ENCODE peak calls at places on chromosomes 16 and 17, in nine cellular contexts. One of them, this sample, is unnamed.

GRCh38 chr17:43536236-43537088 is 9.7 kb downstream of the ETV4 start:
- DNase-seq in astrocyte of the spinal cord: peak; percentile 70
- DNase-seq in dorsolateral prefrontal cortex: no peak
- DNase-seq in gastrocnemius medialis: no peak
- DNase-seq in AG10803: peak; percentile 79
- DNase-seq in fibroblast of the aortic adventitia: peak; percentile 72
- DNase-seq in retinal pigment epithelial cell: no peak
- DNase-seq in BE2C: peak; percentile 43
- DNase-seq in esophagus squamous epithelium: no peak
- DNase-seq in this sample: peak; percentile 68

GRCh38 chr17:27340990-27341595 is 47.2 kb downstream of the WSB1 start:
- DNase-seq in astrocyte of the spinal cord: no peak
- DNase-seq in dorsolateral prefrontal cortex: no peak
- DNase-seq in gastrocnemius medialis: no peak
- DNase-seq in AG10803: no peak
- DNase-seq in fibroblast of the aortic adventitia: no peak
- DNase-seq in retinal pigment epithelial cell: no peak
- DNase-seq in BE2C: no peak
- DNase-seq in esophagus squamous epithelium: no peak
- DNase-seq in this sample: no peak

GRCh38 chr16:57304169-57305061 is 19.9 kb upstream of the PLLP start:
- DNase-seq in astrocyte of the spinal cord: peak; percentile 49
- DNase-seq in dorsolateral prefrontal cortex: no peak
- DNase-seq in gastrocnemius medialis: peak; percentile 26
- DNase-seq in AG10803: peak; percentile 71
- DNase-seq in fibroblast of the aortic adventitia: peak; percentile 81
- DNase-seq in retinal pigment epithelial cell: peak; percentile 9
- DNase-seq in BE2C: no peak
- DNase-seq in esophagus squamous epithelium: no peak
- DNase-seq in this sample: peak; percentile 83

GRCh38 chr16:85990861-85991301 is 91.9 kb downstream of the IRF8 start:
- DNase-seq in astrocyte of the spinal cord: no peak
- DNase-seq in dorsolateral prefrontal cortex: no peak
- DNase-seq in gastrocnemius medialis: no peak
- DNase-seq in AG10803: no peak
- DNase-seq in fibroblast of the aortic adventitia: no peak
- DNase-seq in retinal pigment epithelial cell: no peak
- DNase-seq in BE2C: no peak
- DNase-seq in esophagus squamous epithelium: no peak
- DNase-seq in this sample: no peak

GRCh38 chr16:83920894-83921491 is 22.1 kb downstream of the MLYCD start:
- DNase-seq in astrocyte of the spinal cord: no peak
- DNase-seq in dorsolateral prefrontal cortex: no peak
- DNase-seq in gastrocnemius medialis: no peak
- DNase-seq in AG10803: no peak
- DNase-seq in fibroblast of the aortic adventitia: no peak
- DNase-seq in retinal pigment epithelial cell: no peak
- DNase-seq in BE2C: no peak
- DNase-seq in esophagus squamous epithelium: no peak
- DNase-seq in this sample: no peak

GRCh38 chr16:81831722-81832126 is 52.6 kb downstream of the PLCG2 start:
- DNase-seq in astrocyte of the spinal cord: no peak
- DNase-seq in dorsolateral prefrontal cortex: peak; percentile 51
- DNase-seq in gastrocnemius medialis: peak; percentile 38
- DNase-seq in AG10803: peak; percentile 12
- DNase-seq in fibroblast of the aortic adventitia: no peak
- DNase-seq in retinal pigment epithelial cell: no peak
- DNase-seq in BE2C: no peak
- DNase-seq in esophagus squamous epithelium: peak; percentile 48
- DNase-seq in this sample: no peak

GRCh38 chr16:89864421-89864820 is 9.0 kb upstream of the TCF25 start:
- DNase-seq in astrocyte of the spinal cord: peak; percentile 12
- DNase-seq in dorsolateral prefrontal cortex: no peak
- DNase-seq in gastrocnemius medialis: no peak
- DNase-seq in AG10803: peak; percentile 12
- DNase-seq in fibroblast of the aortic adventitia: peak; percentile 7
- DNase-seq in retinal pigment epithelial cell: no peak
- DNase-seq in BE2C: no peak
- DNase-seq in esophagus squamous epithelium: no peak
- DNase-seq in this sample: peak; percentile 20

GRCh38 chr17:35804658-35805192 is 4.6 kb upstream of the TAF15 start:
- DNase-seq in astrocyte of the spinal cord: peak; percentile 91
- DNase-seq in dorsolateral prefrontal cortex: no peak
- DNase-seq in gastrocnemius medialis: no peak
- DNase-seq in AG10803: peak; percentile 94
- DNase-seq in fibroblast of the aortic adventitia: peak; percentile 96
- DNase-seq in retinal pigment epithelial cell: peak; percentile 76
- DNase-seq in BE2C: peak; percentile 63
- DNase-seq in esophagus squamous epithelium: no peak
- DNase-seq in this sample: peak; percentile 96

GRCh38 chr16:75401697-75402096 is 31.6 kb downstream of the CFDP1 start:
- DNase-seq in astrocyte of the spinal cord: no peak
- DNase-seq in dorsolateral prefrontal cortex: no peak
- DNase-seq in gastrocnemius medialis: no peak
- DNase-seq in AG10803: no peak
- DNase-seq in fibroblast of the aortic adventitia: no peak
- DNase-seq in retinal pigment epithelial cell: no peak
- DNase-seq in BE2C: no peak
- DNase-seq in esophagus squamous epithelium: no peak
- DNase-seq in this sample: no peak

GRCh38 chr16:81625544-81626152 is 153.4 kb upstream of the PLCG2 start:
- DNase-seq in astrocyte of the spinal cord: peak; percentile 43
- DNase-seq in dorsolateral prefrontal cortex: no peak
- DNase-seq in gastrocnemius medialis: no peak
- DNase-seq in AG10803: peak; percentile 56
- DNase-seq in fibroblast of the aortic adventitia: peak; percentile 42
- DNase-seq in retinal pigment epithelial cell: no peak
- DNase-seq in BE2C: no peak
- DNase-seq in esophagus squamous epithelium: no peak
- DNase-seq in this sample: peak; percentile 49

GRCh38 chr17:8611671-8612298 is 18.7 kb downstream of the MYH10 start:
- DNase-seq in astrocyte of the spinal cord: peak; percentile 15
- DNase-seq in dorsolateral prefrontal cortex: no peak
- DNase-seq in gastrocnemius medialis: no peak
- DNase-seq in AG10803: peak; percentile 76
- DNase-seq in fibroblast of the aortic adventitia: peak; percentile 89
- DNase-seq in retinal pigment epithelial cell: no peak
- DNase-seq in BE2C: no peak
- DNase-seq in esophagus squamous epithelium: no peak
- DNase-seq in this sample: peak; percentile 72

GRCh38 chr17:40485851-40486512 is 15.4 kb downstream of the TNS4 start:
- DNase-seq in astrocyte of the spinal cord: peak; percentile 99
- DNase-seq in dorsolateral prefrontal cortex: no peak
- DNase-seq in gastrocnemius medialis: peak; percentile 57
- DNase-seq in AG10803: peak; percentile 98
- DNase-seq in fibroblast of the aortic adventitia: peak; percentile 99
- DNase-seq in retinal pigment epithelial cell: no peak
- DNase-seq in BE2C: no peak
- DNase-seq in esophagus squamous epithelium: no peak
- DNase-seq in this sample: peak; percentile 100

GRCh38 chr16:11572301-11572995 is 14.3 kb downstream of the LITAF start:
- DNase-seq in astrocyte of the spinal cord: no peak
- DNase-seq in dorsolateral prefrontal cortex: no peak
- DNase-seq in gastrocnemius medialis: no peak
- DNase-seq in AG10803: no peak
- DNase-seq in fibroblast of the aortic adventitia: no peak
- DNase-seq in retinal pigment epithelial cell: no peak
- DNase-seq in BE2C: no peak
- DNase-seq in esophagus squamous epithelium: no peak
- DNase-seq in this sample: no peak

GRCh38 chr16:56988161-56988947 is 1.0 kb upstream of the NLRC5 start:
- DNase-seq in astrocyte of the spinal cord: no peak
- DNase-seq in dorsolateral prefrontal cortex: no peak
- DNase-seq in gastrocnemius medialis: no peak
- DNase-seq in AG10803: peak; percentile 45
- DNase-seq in fibroblast of the aortic adventitia: peak; percentile 41
- DNase-seq in retinal pigment epithelial cell: no peak
- DNase-seq in BE2C: no peak
- DNase-seq in esophagus squamous epithelium: no peak
- DNase-seq in this sample: no peak

GRCh38 chr17:27762527-27763305 is 37.6 kb downstream of the NOS2 start:
- DNase-seq in astrocyte of the spinal cord: peak; percentile 18
- DNase-seq in dorsolateral prefrontal cortex: no peak
- DNase-seq in gastrocnemius medialis: no peak
- DNase-seq in AG10803: peak; percentile 18
- DNase-seq in fibroblast of the aortic adventitia: peak; percentile 51
- DNase-seq in retinal pigment epithelial cell: no peak
- DNase-seq in BE2C: no peak
- DNase-seq in esophagus squamous epithelium: no peak
- DNase-seq in this sample: peak; percentile 57

GRCh38 chr17:29131814-29132682 is 48.1 kb downstream of the MYO18A start:
- DNase-seq in astrocyte of the spinal cord: peak; percentile 77
- DNase-seq in dorsolateral prefrontal cortex: no peak
- DNase-seq in gastrocnemius medialis: no peak
- DNase-seq in AG10803: peak; percentile 93
- DNase-seq in fibroblast of the aortic adventitia: peak; percentile 92
- DNase-seq in retinal pigment epithelial cell: no peak
- DNase-seq in BE2C: no peak
- DNase-seq in esophagus squamous epithelium: no peak
- DNase-seq in this sample: peak; percentile 79

GRCh38 chr17:72008236-72008874 is 112.5 kb upstream of the SOX9 start:
- DNase-seq in astrocyte of the spinal cord: peak; percentile 36
- DNase-seq in dorsolateral prefrontal cortex: no peak
- DNase-seq in gastrocnemius medialis: no peak
- DNase-seq in AG10803: no peak
- DNase-seq in fibroblast of the aortic adventitia: peak; percentile 41
- DNase-seq in retinal pigment epithelial cell: peak; percentile 37
- DNase-seq in BE2C: no peak
- DNase-seq in esophagus squamous epithelium: no peak
- DNase-seq in this sample: peak; percentile 11

GRCh38 chr16:84143784-84144199 is 1.2 kb downstream of the HSDL1 start:
- DNase-seq in astrocyte of the spinal cord: no peak
- DNase-seq in dorsolateral prefrontal cortex: no peak
- DNase-seq in gastrocnemius medialis: no peak
- DNase-seq in AG10803: no peak
- DNase-seq in fibroblast of the aortic adventitia: no peak
- DNase-seq in retinal pigment epithelial cell: no peak
- DNase-seq in BE2C: no peak
- DNase-seq in esophagus squamous epithelium: no peak
- DNase-seq in this sample: peak; percentile 8

GRCh38 chr16:64983983-64984382 is 137.9 kb downstream of the CDH11 start:
- DNase-seq in astrocyte of the spinal cord: peak; percentile 87
- DNase-seq in dorsolateral prefrontal cortex: peak; percentile 74
- DNase-seq in gastrocnemius medialis: no peak
- DNase-seq in AG10803: peak; percentile 75
- DNase-seq in fibroblast of the aortic adventitia: peak; percentile 70
- DNase-seq in retinal pigment epithelial cell: peak; percentile 50
- DNase-seq in BE2C: peak; percentile 79
- DNase-seq in esophagus squamous epithelium: no peak
- DNase-seq in this sample: peak; percentile 90

GRCh38 chr16:30896890-30897730 is 696 bp downstream of the CTF1 start:
- DNase-seq in astrocyte of the spinal cord: peak; percentile 93
- DNase-seq in dorsolateral prefrontal cortex: peak; percentile 90
- DNase-seq in gastrocnemius medialis: peak; percentile 92
- DNase-seq in AG10803: peak; percentile 90
- DNase-seq in fibroblast of the aortic adventitia: peak; percentile 83
- DNase-seq in retinal pigment epithelial cell: peak; percentile 46
- DNase-seq in BE2C: peak; percentile 93
- DNase-seq in esophagus squamous epithelium: peak; percentile 42
- DNase-seq in this sample: peak; percentile 90

GRCh38 chr17:74865504-74866197 is 6.0 kb upstream of the GRIN2C start:
- DNase-seq in astrocyte of the spinal cord: no peak
- DNase-seq in dorsolateral prefrontal cortex: no peak
- DNase-seq in gastrocnemius medialis: no peak
- DNase-seq in AG10803: no peak
- DNase-seq in fibroblast of the aortic adventitia: no peak
- DNase-seq in retinal pigment epithelial cell: no peak
- DNase-seq in BE2C: no peak
- DNase-seq in esophagus squamous epithelium: no peak
- DNase-seq in this sample: no peak

GRCh38 chr16:4850211-4850610 is 2.9 kb downstream of the UBN1 start:
- DNase-seq in astrocyte of the spinal cord: no peak
- DNase-seq in dorsolateral prefrontal cortex: no peak
- DNase-seq in gastrocnemius medialis: no peak
- DNase-seq in AG10803: peak; percentile 6
- DNase-seq in fibroblast of the aortic adventitia: peak; percentile 32
- DNase-seq in retinal pigment epithelial cell: no peak
- DNase-seq in BE2C: no peak
- DNase-seq in esophagus squamous epithelium: no peak
- DNase-seq in this sample: no peak

GRCh38 chr16:56317998-56318912 is 107.1 kb downstream of the AMFR start:
- DNase-seq in astrocyte of the spinal cord: peak; percentile 70
- DNase-seq in dorsolateral prefrontal cortex: peak; percentile 91
- DNase-seq in gastrocnemius medialis: peak; percentile 72
- DNase-seq in AG10803: peak; percentile 69
- DNase-seq in fibroblast of the aortic adventitia: peak; percentile 80
- DNase-seq in retinal pigment epithelial cell: peak; percentile 24
- DNase-seq in BE2C: peak; percentile 91
- DNase-seq in esophagus squamous epithelium: no peak
- DNase-seq in this sample: peak; percentile 78

GRCh38 chr17:48553837-48554236 is 8.9 kb upstream of the HOXB2 start:
- DNase-seq in astrocyte of the spinal cord: no peak
- DNase-seq in dorsolateral prefrontal cortex: no peak
- DNase-seq in gastrocnemius medialis: no peak
- DNase-seq in AG10803: no peak
- DNase-seq in fibroblast of the aortic adventitia: peak; percentile 42
- DNase-seq in retinal pigment epithelial cell: no peak
- DNase-seq in BE2C: no peak
- DNase-seq in esophagus squamous epithelium: no peak
- DNase-seq in this sample: no peak
- H3K4me3 ChIP-seq in astrocyte of the spinal cord: peak overlapping the region; percentile 51
- H3K4me3 ChIP-seq in dorsolateral prefrontal cortex: no peak overlapping the region
- H3K4me3 ChIP-seq in gastrocnemius medialis: no peak overlapping the region
- H3K4me3 ChIP-seq in AG10803: peak overlapping the region; percentile 60
- H3K4me3 ChIP-seq in fibroblast of the aortic adventitia: peak overlapping the region; percentile 69
- H3K4me3 ChIP-seq in retinal pigment epithelial cell: no peak overlapping the region
- H3K4me3 ChIP-seq in BE2C: no peak overlapping the region
- H3K4me3 ChIP-seq in esophagus squamous epithelium: peak overlapping the region; percentile 42
- H3K4me3 ChIP-seq in this sample: no peak overlapping the region

GRCh38 chr17:64216385-64217248 is 46.4 kb downstream of the TEX2 start:
- DNase-seq in astrocyte of the spinal cord: peak; percentile 69
- DNase-seq in dorsolateral prefrontal cortex: no peak
- DNase-seq in gastrocnemius medialis: peak; percentile 75
- DNase-seq in AG10803: no peak
- DNase-seq in fibroblast of the aortic adventitia: peak; percentile 82
- DNase-seq in retinal pigment epithelial cell: peak; percentile 39
- DNase-seq in BE2C: peak; percentile 40
- DNase-seq in esophagus squamous epithelium: no peak
- DNase-seq in this sample: peak; percentile 62
- TF ChIP-seq CTCF in astrocyte of the spinal cord: no peak
- TF ChIP-seq CTCF in dorsolateral prefrontal cortex: no peak
- TF ChIP-seq CTCF in gastrocnemius medialis: peak; percentile 27
- TF ChIP-seq CTCF in AG10803: no peak
- TF ChIP-seq CTCF in fibroblast of the aortic adventitia: no peak
- TF ChIP-seq CTCF in retinal pigment epithelial cell: peak; percentile 38
- TF ChIP-seq CTCF in BE2C: peak; percentile 32
- TF ChIP-seq CTCF in esophagus squamous epithelium: no peak
- TF ChIP-seq CTCF in this sample: peak; percentile 5

GRCh38 chr17:20157078-20157360 is 147.9 kb downstream of the SPECC1 start:
- DNase-seq in astrocyte of the spinal cord: no peak
- DNase-seq in dorsolateral prefrontal cortex: no peak
- DNase-seq in gastrocnemius medialis: no peak
- DNase-seq in AG10803: no peak
- DNase-seq in fibroblast of the aortic adventitia: no peak
- DNase-seq in retinal pigment epithelial cell: no peak
- DNase-seq in BE2C: no peak
- DNase-seq in esophagus squamous epithelium: no peak
- DNase-seq in this sample: no peak
- H3K4me3 ChIP-seq in astrocyte of the spinal cord: peak overlapping the region; percentile 59
- H3K4me3 ChIP-seq in dorsolateral prefrontal cortex: peak overlapping the region; percentile 71
- H3K4me3 ChIP-seq in gastrocnemius medialis: peak overlapping the region; percentile 74
- H3K4me3 ChIP-seq in AG10803: peak overlapping the region; percentile 64
- H3K4me3 ChIP-seq in fibroblast of the aortic adventitia: peak overlapping the region; percentile 66
- H3K4me3 ChIP-seq in retinal pigment epithelial cell: peak overlapping the region; percentile 90
- H3K4me3 ChIP-seq in BE2C: no peak overlapping the region
- H3K4me3 ChIP-seq in esophagus squamous epithelium: peak overlapping the region; percentile 49
- H3K4me3 ChIP-seq in this sample: peak overlapping the region; percentile 55

GRCh38 chr17:45451131-45451530 is 18.5 kb upstream of the ARHGAP27 start:
- DNase-seq in astrocyte of the spinal cord: no peak
- DNase-seq in dorsolateral prefrontal cortex: no peak
- DNase-seq in gastrocnemius medialis: no peak
- DNase-seq in AG10803: no peak
- DNase-seq in fibroblast of the aortic adventitia: no peak
- DNase-seq in retinal pigment epithelial cell: no peak
- DNase-seq in BE2C: peak; percentile 46
- DNase-seq in esophagus squamous epithelium: no peak
- DNase-seq in this sample: no peak
- TF ChIP-seq CTCF in astrocyte of the spinal cord: no peak
- TF ChIP-seq CTCF in dorsolateral prefrontal cortex: no peak
- TF ChIP-seq CTCF in gastrocnemius medialis: no peak
- TF ChIP-seq CTCF in AG10803: no peak
- TF ChIP-seq CTCF in fibroblast of the aortic adventitia: no peak
- TF ChIP-seq CTCF in retinal pigment epithelial cell: peak; percentile 21
- TF ChIP-seq CTCF in BE2C: peak; percentile 35
- TF ChIP-seq CTCF in esophagus squamous epithelium: no peak
- TF ChIP-seq CTCF in this sample: no peak

This sample was measured in fibroblast of pulmonary artery.